ENCODE peak calls at places on chromosomes 2 and 18, in six cellular contexts. E is breast epithelium, B is heart left ventricle, P is GM23248, R is adrenal gland, W is fibroblast of lung. K is an unnamed sample. For H3K9me3, the result is how much of the 10 kb centered on the place peaks cover.

GRCh38 chr2:133360882-133361281 is 207.4 kb downstream of the NCKAP5 start:
- DNase-seq in E (no peak), B (no peak), W (no peak), R (no peak), P (no peak), K (no peak)

GRCh38 chr2:61623747-61624146 is 85.6 kb upstream of the XPO1 start:
- DNase-seq in P (no peak), B (no peak), W (no peak), R (no peak), E (no peak), K (no peak)

GRCh38 chr18:78701753-78702409 is 277.7 kb upstream of the SALL3 start:
- DNase-seq in E (no peak), W (no peak), B (no peak), R (no peak), P (no peak), K (no peak)

GRCh38 chr18:46411862-46412690 is 244.9 kb downstream of the LOXHD1 start:
- DNase-seq in R (peak), P (no peak), E (no peak), W (peak), B (peak), K (no peak)

GRCh38 chr2:157076526-157077161 is 180.9 kb upstream of the GALNT5 start:
- DNase-seq in W (no peak), R (no peak), E (no peak), P (no peak), B (no peak), K (no peak)

GRCh38 chr2:155151945-155152344 is 453.4 kb downstream of the KCNJ3 start:
- DNase-seq in P (no peak), E (no peak), R (no peak), B (no peak), W (no peak), K (no peak)

GRCh38 chr2:137525644-137526190 is 438.6 kb upstream of the HNMT start:
- DNase-seq in B (no peak), R (no peak), W (no peak), E (no peak), P (no peak), K (no peak)

GRCh38 chr2:207044963-207045362 is 105.6 kb downstream of the CPO start:
- DNase-seq in R (no peak), W (no peak), E (no peak), P (no peak), B (no peak), K (no peak)

GRCh38 chr2:98356729-98357128 is 10.5 kb downstream of the CNGA3 start:
- DNase-seq in P (no peak), W (no peak), E (no peak), B (no peak), R (no peak), K (no peak)

GRCh38 chr2:26704441-26704977 is 12.0 kb downstream of the KCNK3 start:
- DNase-seq in W (no peak), R (no peak), P (peak), E (no peak), B (no peak), K (no peak)

GRCh38 chr18:1094408-1094807 is 189.7 kb downstream of the ADCYAP1 start:
- DNase-seq in B (no peak), E (no peak), P (peak), R (no peak), W (no peak), K (no peak)

GRCh38 chr2:13650586-13651180 is 933.9 kb downstream of the TRIB2 start:
- DNase-seq in E (no peak), W (no peak), P (peak), R (no peak), B (no peak), K (no peak)

GRCh38 chr2:13654416-13654815 is 937.7 kb downstream of the TRIB2 start:
- DNase-seq in W (no peak), P (peak), R (no peak), B (no peak), E (no peak), K (no peak)

GRCh38 chr2:13652531-13653313 is 936.0 kb downstream of the TRIB2 start:
- DNase-seq in P (peak), E (no peak), W (peak), B (no peak), R (no peak), K (no peak)

GRCh38 chr2:13651684-13652131 is 935.0 kb downstream of the TRIB2 start:
- DNase-seq in P (no peak), W (no peak), R (no peak), E (no peak), B (no peak), K (no peak)
- H3K9me3 ChIP-seq in P (under half), W (under half), R (under half), E (under half), B (under half), K (under half)

GRCh38 chr18:50754297-50754696 is 65.5 kb downstream of the MRO start:
- DNase-seq in P (no peak), R (no peak), W (no peak), E (no peak), B (no peak), K (no peak)

GRCh38 chr18:50751947-50752346 is 67.9 kb downstream of the MRO start:
- DNase-seq in P (no peak), R (no peak), B (no peak), W (no peak), E (no peak), K (no peak)

GRCh38 chr18:50751490-50751889 is 68.3 kb downstream of the MRO start:
- DNase-seq in W (no peak), B (no peak), P (no peak), E (no peak), R (no peak), K (no peak)

GRCh38 chr18:50753311-50753710 is 66.5 kb downstream of the MRO start:
- DNase-seq in P (no peak), E (no peak), R (no peak), B (no peak), W (no peak), K (no peak)

GRCh38 chr18:50757358-50757757 is 62.5 kb downstream of the MRO start:
- DNase-seq in E (no peak), P (no peak), R (no peak), B (no peak), W (no peak), K (no peak)
- H3K9me3 ChIP-seq in E (under half), P (under half), R (under half), B (under half), W (under half), K (under half)

GRCh38 chr2:34652636-34653035 is 1053.5 kb upstream of the FAM98A start:
- DNase-seq in P (peak), B (no peak), E (no peak), W (peak), R (no peak), K (no peak)

GRCh38 chr2:34646901-34647300 is 1047.8 kb upstream of the FAM98A start:
- DNase-seq in E (no peak), P (no peak), B (no peak), W (no peak), R (no peak), K (no peak)
- H3K9me3 ChIP-seq in E (under half), P (under half), B (under half), W (under half), R (under half), K (under half)

GRCh38 chr18:14916851-14917250 is 168.9 kb downstream of the ANKRD30B start:
- DNase-seq in B (no peak), P (no peak), E (no peak), R (no peak), W (no peak), K (no peak)

GRCh38 chr18:14912967-14913366 is 165.0 kb downstream of the ANKRD30B start:
- DNase-seq in R (no peak), E (no peak), B (no peak), W (no peak), P (no peak), K (no peak)

GRCh38 chr18:14914771-14915170 is 166.8 kb downstream of the ANKRD30B start:
- DNase-seq in B (no peak), E (no peak), P (peak), W (no peak), R (no peak), K (no peak)

GRCh38 chr18:14916181-14916580 is 168.2 kb downstream of the ANKRD30B start:
- DNase-seq in P (no peak), W (no peak), R (no peak), E (no peak), B (no peak), K (no peak)

GRCh38 chr18:14914126-14914525 is 166.2 kb downstream of the ANKRD30B start:
- DNase-seq in P (no peak), W (no peak), E (no peak), R (no peak), B (no peak), K (no peak)
- H3K9me3 ChIP-seq in P (under half), W (under half), E (under half), R (under half), B (under half), K (under half)

K was measured in T-helper 17 cell.